ENCODE peak calls at places on chromosomes 2 and 18, in six cellular contexts. J is K562, V is AG04450, R is neural progenitor cell, L is fibroblast of lung, S is dorsolateral prefrontal cortex. Z is an unnamed sample.

GRCh38 chr2:67930156-67930555 is 132.6 kb downstream of the C1D start:
- DNase-seq in J (no peak), V (no peak), R (peak), L (no peak), S (no peak), Z (no peak)

GRCh38 chr18:79396431-79397287 is 929 bp downstream of the NFATC1 start:
- DNase-seq in J (peak), V (no peak), R (peak), L (peak), S (peak), Z (no peak)

GRCh38 chr2:159086332-159086731 is 117.9 kb downstream of the TANC1 start:
- DNase-seq in J (no peak), V (no peak), R (no peak), L (peak), S (no peak), Z (no peak)

GRCh38 chr18:34023471-34023870 is 201.2 kb downstream of the NOL4 start:
- DNase-seq in J (no peak), V (no peak), R (peak), L (no peak), S (no peak), Z (no peak)

GRCh38 chr2:102070058-102070642 is 72.4 kb upstream of the IL1R1 start:
- DNase-seq in J (peak), V (no peak), R (no peak), L (peak), S (no peak), Z (peak)

GRCh38 chr18:55996726-55997125 is 408.7 kb upstream of the TCF4 start:
- DNase-seq in J (no peak), V (no peak), R (no peak), L (no peak), S (no peak), Z (no peak)

GRCh38 chr2:128780434-128781080 is 461.9 kb upstream of the HS6ST1 start:
- DNase-seq in J (no peak), V (no peak), R (no peak), L (no peak), S (no peak), Z (no peak)

GRCh38 chr18:13284330-13285027 is 65.9 kb downstream of the LDLRAD4 start:
- DNase-seq in J (no peak), V (no peak), R (no peak), L (no peak), S (peak), Z (no peak)

GRCh38 chr18:38576915-38577314 is 1011.3 kb upstream of the CELF4 start:
- DNase-seq in J (no peak), V (no peak), R (no peak), L (no peak), S (no peak), Z (no peak)

GRCh38 chr18:39558658-39559057 is 1993.1 kb upstream of the CELF4 start:
- DNase-seq in J (no peak), V (no peak), R (no peak), L (no peak), S (no peak), Z (no peak)

GRCh38 chr2:25279091-25279651 is 62.6 kb downstream of the DNMT3A start:
- DNase-seq in J (no peak), V (no peak), R (no peak), L (peak), S (peak), Z (peak)

GRCh38 chr2:73112026-73112912 is 479 bp downstream of the RAB11FIP5 start:
- DNase-seq in J (peak), V (no peak), R (peak), L (peak), S (no peak), Z (peak)

GRCh38 chr2:33890686-33891085 is 291.6 kb upstream of the FAM98A start:
- DNase-seq in J (no peak), V (no peak), R (no peak), L (no peak), S (no peak), Z (peak)

GRCh38 chr2:133026536-133027177 is 356.7 kb upstream of the LYPD1 start:
- DNase-seq in J (no peak), V (no peak), R (peak), L (peak), S (no peak), Z (no peak)

GRCh38 chr2:233209117-233209977 is 42.1 kb upstream of the ATG16L1 start:
- DNase-seq in J (no peak), V (no peak), R (peak), L (no peak), S (no peak), Z (no peak)

GRCh38 chr2:71575966-71576365 is 122.6 kb downstream of the DYSF start:
- DNase-seq in J (no peak), V (no peak), R (no peak), L (no peak), S (peak), Z (no peak)

GRCh38 chr2:7829241-7829640 is 852.6 kb upstream of the ID2 start:
- DNase-seq in J (no peak), V (no peak), R (no peak), L (no peak), S (no peak), Z (no peak)

GRCh38 chr2:41595235-41595634 is 452.6 kb upstream of the PKDCC start:
- DNase-seq in J (no peak), V (no peak), R (no peak), L (peak), S (no peak), Z (no peak)

GRCh38 chr2:239456940-239457339 is 56.1 kb upstream of the HDAC4 start:
- DNase-seq in J (no peak), V (no peak), R (no peak), L (no peak), S (no peak), Z (no peak)

GRCh38 chr2:112055833-112056625 is 960 bp downstream of the TMEM87B start:
- DNase-seq in J (peak), V (peak), R (peak), L (peak), S (peak), Z (peak)
- H3K27ac ChIP-seq in J (peak), V (peak), R (peak), L (peak), S (peak), Z (peak)

GRCh38 chr2:219392754-219393153 is 5.0 kb upstream of the DNPEP start:
- DNase-seq in J (no peak), V (no peak), R (no peak), L (no peak), S (no peak), Z (no peak)
- H3K4me3 ChIP-seq in J (no peak), V (no peak), R (no peak), L (no peak), S (no peak), Z (no peak)

DNA sequence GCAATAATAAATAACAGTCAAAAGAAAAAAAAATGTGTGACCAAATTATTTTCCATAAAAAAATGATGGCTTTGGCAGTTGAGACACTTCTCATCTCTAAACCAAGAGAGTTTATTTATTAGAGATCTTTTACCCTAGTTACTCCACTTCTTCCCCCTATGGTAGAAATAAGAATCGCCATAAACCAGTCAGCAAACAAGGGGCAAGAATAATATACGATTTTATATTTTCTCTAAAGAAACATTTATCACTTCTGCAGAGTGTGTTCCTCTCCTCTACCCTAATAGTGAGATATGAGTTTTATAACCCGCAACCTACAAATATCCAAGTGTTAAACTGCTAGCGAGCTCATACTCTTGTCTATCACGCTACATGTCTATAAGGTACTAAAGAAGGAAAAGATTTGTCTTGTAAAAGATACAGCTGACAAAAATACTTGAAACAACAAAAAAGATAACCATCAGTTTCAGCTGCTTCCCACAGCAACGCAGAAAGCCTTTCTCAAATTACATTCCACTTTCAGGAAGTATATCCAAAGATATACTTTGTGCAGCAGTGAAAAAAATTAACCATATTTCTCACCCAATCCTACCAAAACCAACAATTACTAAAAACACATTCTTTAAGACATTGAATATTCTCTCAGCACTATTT is 2.2 kb downstream of the RNF103 start:
- DNase-seq in J (no peak), V (no peak), R (no peak), L (peak), S (no peak), Z (no peak)
- TF ChIP-seq CTCF in J (no peak), V (peak), R (no peak), L (no peak), S (no peak), Z (no peak)

GRCh38 chr2:227888289-227888688 is 16.9 kb downstream of the DAW1 start:
- DNase-seq in J (no peak), V (no peak), R (peak), L (no peak), S (no peak), Z (peak)
- H3K27ac ChIP-seq in J (no peak), V (no peak), R (no peak), L (no peak), S (no peak), Z (no peak)

DNA sequence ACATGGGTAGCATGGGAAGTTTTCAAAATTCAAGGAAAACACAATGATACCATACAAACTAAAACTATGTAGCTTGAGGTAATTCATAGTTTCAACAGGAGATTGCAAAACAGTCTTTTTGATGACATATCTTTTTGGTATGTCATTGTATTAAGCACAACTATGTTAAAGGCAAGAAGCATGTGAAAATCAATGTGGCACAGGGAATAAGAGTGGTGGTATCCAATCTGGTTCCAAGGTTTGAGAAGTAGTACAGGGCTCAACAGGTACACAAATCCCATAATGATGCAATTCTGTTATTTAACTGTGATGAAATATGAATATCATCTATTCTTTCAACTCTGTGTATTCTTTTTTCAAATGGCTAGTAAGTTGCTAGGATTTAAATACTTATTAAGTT is 16.4 kb upstream of the DLX2 start:
- DNase-seq in J (no peak), V (no peak), R (no peak), L (peak), S (no peak), Z (no peak)
- H3K4me3 ChIP-seq in J (no peak), V (no peak), R (no peak), L (no peak), S (no peak), Z (no peak)

DNA sequence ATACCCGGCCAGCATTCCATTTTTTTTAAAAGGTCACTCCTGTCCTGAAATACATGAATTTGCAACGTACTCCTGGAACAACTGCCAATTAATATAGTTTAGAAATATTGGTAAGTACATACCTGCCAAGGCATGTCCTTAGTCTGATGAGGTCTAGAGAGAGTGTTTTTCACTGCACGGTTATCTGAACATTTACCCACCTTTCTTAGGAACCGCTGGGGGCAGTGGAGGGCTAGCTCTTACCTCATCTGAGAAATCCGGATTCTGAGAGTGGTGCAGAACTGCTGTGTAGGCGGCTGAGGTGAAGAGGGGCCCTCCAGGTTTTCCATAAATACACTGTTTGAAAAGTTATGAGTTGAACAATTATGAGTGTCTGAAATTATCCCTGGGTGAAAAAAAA is 133.1 kb upstream of the CCDC195 start:
- DNase-seq in J (no peak), V (no peak), R (peak), L (no peak), S (no peak), Z (no peak)
- TF ChIP-seq CTCF in J (no peak), V (peak), R (peak), L (no peak), S (no peak), Z (no peak)

DNA sequence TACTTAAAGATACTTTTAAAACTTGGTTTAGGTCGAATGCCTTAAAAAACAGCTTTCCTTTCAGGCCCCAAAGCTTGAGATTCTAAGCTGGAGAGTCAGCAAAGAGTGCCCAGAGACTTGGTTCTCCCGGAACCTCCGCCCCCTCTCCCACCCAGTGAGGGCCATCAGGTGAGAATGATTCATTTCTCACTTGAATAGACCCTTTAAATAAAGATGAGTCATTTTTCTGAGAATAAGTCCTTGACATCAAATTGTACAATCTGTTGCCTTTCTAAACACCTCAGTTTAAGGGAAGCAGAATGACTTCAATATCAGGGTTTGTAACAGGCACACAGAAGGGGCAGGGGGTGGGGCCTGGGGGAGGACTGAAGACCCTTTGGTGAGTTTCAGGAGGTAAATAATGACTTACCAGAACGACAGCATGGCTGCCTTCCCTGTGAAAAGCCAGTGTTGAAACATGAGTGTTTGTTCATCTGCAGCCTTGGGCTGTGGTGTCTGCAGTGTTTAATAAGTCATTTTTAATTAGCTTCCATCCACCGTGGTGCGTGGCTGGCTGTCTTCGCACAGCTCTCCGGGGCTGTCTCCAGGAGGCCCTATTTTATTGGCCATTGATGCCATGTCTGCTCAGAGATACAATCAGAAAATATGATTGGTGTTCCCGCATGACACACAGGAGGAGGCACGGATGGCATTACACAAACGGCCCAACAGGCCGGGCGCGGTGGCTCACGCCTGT is 134.9 kb upstream of the ZNF236 start:
- DNase-seq in J (no peak), V (no peak), R (no peak), L (no peak), S (no peak), Z (no peak)
- H3K27ac ChIP-seq in J (no peak), V (no peak), R (no peak), L (no peak), S (no peak), Z (peak)

GRCh38 chr2:143029141-143029540 is 100.1 kb upstream of the ARHGAP15 start:
- DNase-seq in J (no peak), V (no peak), R (no peak), L (no peak), S (no peak), Z (no peak)

GRCh38 chr2:143030127-143030526 is 99.1 kb upstream of the ARHGAP15 start:
- DNase-seq in J (no peak), V (no peak), R (no peak), L (no peak), S (no peak), Z (no peak)

GRCh38 chr2:143026411-143027054 is 102.7 kb upstream of the ARHGAP15 start:
- DNase-seq in J (no peak), V (no peak), R (peak), L (no peak), S (no peak), Z (peak)
- H3K4me3 ChIP-seq in J (no peak), V (no peak), R (peak), L (no peak), S (no peak), Z (no peak)

DNA sequence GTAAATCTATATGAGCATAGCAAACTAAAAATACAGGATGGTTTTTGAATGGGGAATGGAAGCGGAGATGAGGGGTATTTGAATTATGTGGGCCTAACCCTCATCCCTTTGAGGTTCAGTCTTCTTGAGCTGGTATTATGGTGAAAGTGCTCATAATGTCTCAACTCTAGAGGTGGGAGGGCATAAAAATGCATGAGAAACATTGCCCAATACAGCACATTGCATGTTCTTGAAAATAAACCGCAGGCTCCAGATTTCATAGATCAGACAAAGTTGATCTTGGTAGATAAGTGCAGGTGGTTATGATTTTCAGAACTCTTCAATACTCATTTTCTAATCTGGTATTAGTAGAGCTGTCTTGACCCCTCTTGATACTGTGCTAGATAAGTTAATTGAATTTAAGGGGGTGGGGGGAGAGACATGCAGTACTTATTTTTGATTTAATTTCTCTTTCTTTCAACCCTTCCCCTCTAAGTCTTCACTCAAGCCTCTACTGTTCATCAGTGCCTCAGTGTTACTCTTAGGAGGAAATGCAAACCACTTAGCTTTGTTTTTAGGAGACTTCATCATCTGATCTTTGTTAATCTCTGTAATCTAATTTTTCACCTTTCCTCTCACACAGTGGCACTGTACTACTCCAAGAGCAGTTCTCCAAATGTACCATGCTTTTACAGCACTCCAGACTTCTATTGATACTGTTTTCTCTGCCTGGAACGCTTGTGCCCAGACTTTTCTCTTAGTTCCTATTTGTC is 22.2 kb downstream of the XRCC5 start:
- DNase-seq in J (no peak), V (no peak), R (no peak), L (peak), S (no peak), Z (no peak)
- TF ChIP-seq CTCF in J (no peak), V (no peak), R (no peak), L (no peak), S (no peak), Z (no peak)

Z was measured in testis.